ENCODE peak calls at places on chromosomes 2 and 18, in six cellular contexts. Z, O, J, R, U and N are unnamed samples.

GRCh38 chr18:58350526-58350925 is 278.4 kb downstream of the ALPK2 start:
- DNase-seq in Z (no peak), O (no peak), J (no peak), R (no peak), U (no peak), N (no peak)

GRCh38 chr2:192424243-192424642 is 229.5 kb upstream of the TMEFF2 start:
- DNase-seq in Z (no peak), O (no peak), J (no peak), R (no peak), U (no peak), N (no peak)

GRCh38 chr2:226475650-226476049 is 324.0 kb downstream of the IRS1 start:
- DNase-seq in Z (no peak), O (no peak), J (peak; percentile 56), R (peak; percentile 85), U (peak; percentile 86), N (no peak)

GRCh38 chr2:170707821-170708795 is 7.0 kb upstream of the SP5 start:
- DNase-seq in Z (no peak), O (no peak), J (no peak), R (no peak), U (no peak), N (no peak)

GRCh38 chr2:60644942-60645341 is 91.5 kb upstream of the BCL11A start:
- DNase-seq in Z (no peak), O (no peak), J (no peak), R (no peak), U (no peak), N (no peak)

GRCh38 chr2:232085826-232086425 is 124.4 kb downstream of the DIS3L2 start:
- DNase-seq in Z (no peak), O (no peak), J (no peak), R (peak; percentile 8), U (peak; percentile 15), N (no peak)

GRCh38 chr2:222879602-222879933 is 18.7 kb downstream of the ACSL3 start:
- DNase-seq in Z (no peak), O (no peak), J (no peak), R (no peak), U (no peak), N (no peak)

GRCh38 chr2:240815761-240816583 is 4.0 kb downstream of the KIF1A start:
- DNase-seq in Z (no peak), O (no peak), J (no peak), R (no peak), U (no peak), N (peak; percentile 24)

GRCh38 chr2:239726091-239726591 is 299.0 kb downstream of the NDUFA10 start:
- DNase-seq in Z (peak; percentile 35), O (no peak), J (no peak), R (no peak), U (no peak), N (no peak)

GRCh38 chr18:48024891-48025660 is 94.6 kb upstream of the SMAD2 start:
- DNase-seq in Z (no peak), O (no peak), J (no peak), R (no peak), U (no peak), N (no peak)

GRCh38 chr2:194079989-194080388 is 1577.0 kb upstream of the SLC39A10 start:
- DNase-seq in Z (no peak), O (no peak), J (no peak), R (no peak), U (no peak), N (no peak)

GRCh38 chr2:216113572-216113971 is 4.4 kb downstream of the XRCC5 start:
- DNase-seq in Z (no peak), O (no peak), J (no peak), R (no peak), U (no peak), N (peak; percentile 30)

GRCh38 chr2:97992836-97993825 is 2.6 kb downstream of the TMEM131 start:
- DNase-seq in Z (no peak), O (no peak), J (no peak), R (peak; percentile 12), U (peak; percentile 10), N (no peak)

GRCh38 chr2:223056656-223057418 is 4.8 kb downstream of the KCNE4 start:
- DNase-seq in Z (no peak), O (no peak), J (no peak), R (peak; percentile 24), U (peak; percentile 60), N (no peak)

GRCh38 chr2:232482301-232483238 is 5.1 kb downstream of the ECEL1 start:
- DNase-seq in Z (peak; percentile 45), O (no peak), J (no peak), R (no peak), U (no peak), N (no peak)

GRCh38 chr18:10006261-10006903 is 92.6 kb downstream of the VAPA start:
- DNase-seq in Z (no peak), O (peak; percentile 58), J (no peak), R (peak; percentile 56), U (peak; percentile 12), N (no peak)

GRCh38 chr2:117771969-117772630 is 42.4 kb upstream of the DDX18 start:
- DNase-seq in Z (no peak), O (no peak), J (no peak), R (peak; percentile 52), U (peak; percentile 4), N (no peak)

GRCh38 chr18:28581503-28582169 is 404.7 kb upstream of the CDH2 start:
- DNase-seq in Z (no peak), O (no peak), J (no peak), R (peak; percentile 70), U (peak; percentile 58), N (no peak)

GRCh38 chr2:159015174-159015573 is 46.7 kb downstream of the TANC1 start:
- DNase-seq in Z (no peak), O (no peak), J (no peak), R (no peak), U (no peak), N (no peak)
- TF ChIP-seq CTCF in Z (no peak), O (no peak), J (no peak), R (no peak), U (no peak), N (no peak)

GRCh38 chr2:102841107-102841840 is 79.4 kb downstream of the TMEM182 start:
- DNase-seq in Z (no peak), O (peak; percentile 70), J (peak; percentile 18), R (peak; percentile 64), U (peak; percentile 18), N (peak; percentile 46)
- TF ChIP-seq CTCF in Z (peak; percentile 58), O (peak; percentile 43), J (peak; percentile 77), R (peak; percentile 70), U (peak; percentile 53), N (peak; percentile 23)

GRCh38 chr2:9477914-9478313 is 3.6 kb downstream of the IAH1 start:
- DNase-seq in Z (no peak), O (no peak), J (no peak), R (no peak), U (no peak), N (no peak)

GRCh38 chr2:9471212-9471611 is 3.1 kb upstream of the IAH1 start:
- DNase-seq in Z (no peak), O (no peak), J (no peak), R (no peak), U (no peak), N (no peak)

GRCh38 chr2:9474361-9475117 is at the start of gene IAH1:
- DNase-seq in Z (peak; percentile 78), O (peak; percentile 67), J (no peak), R (peak; percentile 44), U (peak; percentile 23), N (peak; percentile 91)

GRCh38 chr2:9473985-9474360 is 378 bp upstream of the IAH1 start:
- DNase-seq in Z (peak; percentile 66), O (peak; percentile 66), J (no peak), R (peak; percentile 18), U (no peak), N (peak; percentile 61)

GRCh38 chr2:9473308-9473984 is 905 bp upstream of the IAH1 start:
- DNase-seq in Z (no peak), O (peak; percentile 65), J (no peak), R (no peak), U (no peak), N (no peak)
- TF ChIP-seq CTCF in Z (peak; percentile 36), O (peak; percentile 41), J (peak; percentile 40), R (peak; percentile 3), U (no peak), N (no peak)

DNA sequence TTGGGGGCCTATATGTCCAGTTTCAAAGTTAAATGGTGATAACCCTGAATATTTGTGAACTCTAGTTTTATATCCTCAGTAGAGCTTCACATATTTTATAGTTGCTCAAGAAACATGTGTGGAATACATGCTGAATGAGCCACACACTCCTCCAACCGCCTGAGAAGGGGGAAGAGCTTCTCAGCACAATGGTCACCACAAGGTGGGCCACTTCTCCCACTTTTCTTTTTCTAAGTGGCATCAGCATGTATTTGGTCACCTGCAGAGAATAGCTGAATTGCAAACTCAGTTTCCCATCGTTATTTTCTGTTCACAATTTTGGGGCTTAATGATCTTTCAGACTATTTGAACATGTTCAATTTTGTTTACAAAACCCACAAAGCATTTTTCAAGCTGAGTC is 340.5 kb downstream of the PARD3B start:
- DNase-seq in Z (no peak), O (no peak), J (no peak), R (peak; percentile 21), U (no peak), N (no peak)
- TF ChIP-seq CTCF in Z (no peak), O (no peak), J (no peak), R (peak; percentile 6), U (peak; percentile 19), N (no peak)

GRCh38 chr2:174605687-174606086 is 8.1 kb upstream of the WIPF1 start:
- DNase-seq in Z (no peak), O (no peak), J (no peak), R (peak; percentile 68), U (peak; percentile 38), N (no peak)
- TF ChIP-seq CTCF in Z (peak; percentile 27), O (peak; percentile 6), J (peak; percentile 62), R (peak; percentile 81), U (peak; percentile 54), N (no peak)

GRCh38 chr18:68148862-68149261 is 566.0 kb downstream of the TMX3 start:
- DNase-seq in Z (no peak), O (no peak), J (no peak), R (peak; percentile 3), U (no peak), N (no peak)

GRCh38 chr18:68150976-68151375 is 563.9 kb downstream of the TMX3 start:
- DNase-seq in Z (no peak), O (no peak), J (no peak), R (no peak), U (no peak), N (no peak)

GRCh38 chr18:68152770-68153169 is 562.1 kb downstream of the TMX3 start:
- DNase-seq in Z (no peak), O (peak; percentile 5), J (no peak), R (no peak), U (no peak), N (no peak)

GRCh38 chr18:68147728-68148127 is 567.2 kb downstream of the TMX3 start:
- DNase-seq in Z (no peak), O (no peak), J (no peak), R (peak; percentile 33), U (peak; percentile 8), N (no peak)
- TF ChIP-seq CTCF in Z (no peak), O (no peak), J (no peak), R (no peak), U (no peak), N (no peak)